ENCODE peak calls at places on chromosome 15, in five cellular contexts. Y is mucosa of descending colon, S is neural progenitor cell, V is GM10248, L is IMR-90. G is an unnamed sample.

GRCh38 chr15:41258706-41259471 is 27.8 kb downstream of the CHP1 start:
- DNase-seq in Y (no peak), S (no peak), V (peak; percentile 52), L (peak; percentile 77), G (peak; percentile 61)

GRCh38 chr15:40999190-40999589 is 45.9 kb downstream of the CHAC1 start:
- DNase-seq in Y (no peak), S (no peak), V (no peak), L (peak; percentile 98), G (peak; percentile 66)

GRCh38 chr15:68706256-68706655 is 114.4 kb downstream of the ANP32A start:
- DNase-seq in Y (no peak), S (no peak), V (no peak), L (no peak), G (no peak)

GRCh38 chr15:70093070-70093469 is 4.6 kb downstream of the TLE3 start:
- DNase-seq in Y (no peak), S (no peak), V (no peak), L (no peak), G (no peak)

GRCh38 chr15:46567968-46568367 is 933.1 kb downstream of the SQOR start:
- DNase-seq in Y (no peak), S (no peak), V (no peak), L (no peak), G (no peak)

GRCh38 chr15:74384566-74385441 is 17.4 kb upstream of the CYP11A1 start:
- DNase-seq in Y (peak; percentile 38), S (no peak), V (peak; percentile 85), L (no peak), G (peak; percentile 51)

GRCh38 chr15:101499863-101500713 is 10.6 kb upstream of the PCSK6 start:
- DNase-seq in Y (peak; percentile 68), S (no peak), V (peak; percentile 30), L (no peak), G (peak; percentile 65)

GRCh38 chr15:77440378-77440999 is 19.8 kb downstream of the HMG20A start:
- DNase-seq in Y (no peak), S (no peak), V (peak; percentile 26), L (peak; percentile 70), G (peak; percentile 26)

GRCh38 chr15:26890451-26890850 is 23.6 kb downstream of the GABRA5 start:
- DNase-seq in Y (no peak), S (no peak), V (no peak), L (no peak), G (no peak)

GRCh38 chr15:47736123-47736786 is 18.9 kb downstream of the SEMA6D start:
- DNase-seq in Y (no peak), S (no peak), V (no peak), L (peak; percentile 41), G (no peak)

GRCh38 chr15:100537326-100537725 is 8.6 kb upstream of the CERS3 start:
- DNase-seq in Y (no peak), S (no peak), V (no peak), L (no peak), G (no peak)

GRCh38 chr15:72338148-72338547 is 18.2 kb upstream of the CELF6 start:
- DNase-seq in Y (no peak), S (no peak), V (no peak), L (no peak), G (no peak)

GRCh38 chr15:69446947-69447346 is 5.7 kb upstream of the RPLP1 start:
- DNase-seq in Y (no peak), S (no peak), V (no peak), L (no peak), G (no peak)

GRCh38 chr15:37056168-37056893 is 44.0 kb downstream of the MEIS2 start:
- DNase-seq in Y (no peak), S (peak; percentile 72), V (no peak), L (no peak), G (peak; percentile 52)

GRCh38 chr15:23565395-23566069 is at the start of gene MKRN3:
- DNase-seq in Y (peak; percentile 46), S (peak; percentile 53), V (no peak), L (peak; percentile 7), G (no peak)

GRCh38 chr15:82132116-82132515 is 86.3 kb upstream of the MEX3B start:
- DNase-seq in Y (no peak), S (no peak), V (no peak), L (peak; percentile 47), G (no peak)

GRCh38 chr15:23912191-23912590 is 225.1 kb upstream of the NDN start:
- DNase-seq in Y (no peak), S (peak; percentile 81), V (no peak), L (no peak), G (no peak)

GRCh38 chr15:36449084-36449661 is 130.3 kb upstream of the CDIN1 start:
- DNase-seq in Y (no peak), S (peak; percentile 83), V (no peak), L (no peak), G (no peak)

GRCh38 chr15:74889882-74890768 is at the start of gene MPI:
- DNase-seq in Y (peak; percentile 90), S (peak; percentile 95), V (peak; percentile 96), L (peak; percentile 68), G (peak; percentile 73)

GRCh38 chr15:57031605-57032004 is 113.2 kb downstream of the TCF12 start:
- DNase-seq in Y (no peak), S (no peak), V (peak; percentile 13), L (peak; percentile 76), G (no peak)

GRCh38 chr15:25711164-25711563 is 152.0 kb downstream of the ATP10A start:
- DNase-seq in Y (no peak), S (no peak), V (no peak), L (no peak), G (no peak)

GRCh38 chr15:90159213-90159612 is 41.9 kb upstream of the SEMA4B start:
- DNase-seq in Y (no peak), S (peak; percentile 62), V (no peak), L (no peak), G (no peak)

GRCh38 chr15:60573936-60574335 is 95.0 kb upstream of the ICE2 start:
- DNase-seq in Y (no peak), S (no peak), V (no peak), L (no peak), G (no peak)

GRCh38 chr15:39555885-39556284 is 25.0 kb upstream of the THBS1 start:
- DNase-seq in Y (no peak), S (no peak), V (no peak), L (peak; percentile 20), G (peak; percentile 42)

GRCh38 chr15:80620141-80620540 is 75.0 kb upstream of the ABHD17C start:
- DNase-seq in Y (no peak), S (no peak), V (no peak), L (no peak), G (no peak)

GRCh38 chr15:62444104-62445027 is 279.3 kb upstream of the C2CD4B start:
- DNase-seq in Y (no peak), S (no peak), V (no peak), L (peak; percentile 98), G (peak; percentile 84)

GRCh38 chr15:37550360-37551024 is 383.9 kb upstream of the TMCO5A start:
- DNase-seq in Y (no peak), S (peak; percentile 34), V (no peak), L (no peak), G (no peak)

GRCh38 chr15:58244546-58244945 is 106.4 kb downstream of the AQP9 start:
- DNase-seq in Y (no peak), S (no peak), V (no peak), L (no peak), G (no peak)

GRCh38 chr15:89783861-89784685 is 7.9 kb downstream of the MESP2 start:
- DNase-seq in Y (peak; percentile 81), S (no peak), V (no peak), L (no peak), G (peak; percentile 29)

GRCh38 chr15:67639591-67639990 is 97.1 kb downstream of the MAP2K5 start:
- DNase-seq in Y (no peak), S (no peak), V (no peak), L (no peak), G (no peak)

GRCh38 chr15:67646847-67647246 is 104.3 kb downstream of the MAP2K5 start:
- DNase-seq in Y (no peak), S (no peak), V (no peak), L (no peak), G (no peak)

DNA sequence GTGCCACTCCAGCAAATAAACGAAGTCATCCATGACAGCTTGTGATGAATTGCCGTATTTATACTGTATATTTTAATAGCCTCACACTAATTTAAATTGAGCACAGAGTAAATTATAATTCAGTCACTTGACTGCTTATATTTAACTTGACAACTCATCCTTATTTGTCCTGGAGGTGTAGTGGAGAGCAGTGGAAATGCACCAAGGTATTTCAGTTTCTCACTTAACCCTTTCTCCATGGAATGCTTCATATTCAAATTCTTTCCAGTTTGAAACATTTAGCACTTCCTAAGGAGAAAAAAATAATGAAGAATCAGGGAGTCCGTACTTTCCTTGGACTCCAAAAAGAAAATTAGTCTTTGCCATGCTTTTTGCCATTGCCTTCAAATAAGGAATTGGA is 99.0 kb downstream of the MAP2K5 start:
- DNase-seq in Y (no peak), S (no peak), V (no peak), L (no peak), G (no peak)
- TF ChIP-seq CTCF in Y (no peak), S (peak; percentile 3), V (no peak), L (no peak), G (no peak)

GRCh38 chr15:71114887-71115566 is at the start of gene THSD4:
- DNase-seq in Y (peak; percentile 85), S (peak; percentile 93), V (peak; percentile 88), L (peak; percentile 72), G (peak; percentile 76)
- TF ChIP-seq CTCF in Y (peak; percentile 97), S (peak; percentile 98), V (peak; percentile 82), L (peak; percentile 85), G (peak; percentile 97)

GRCh38 chr15:79608041-79608440 is 175.9 kb downstream of the MINAR1 start:
- DNase-seq in Y (no peak), S (no peak), V (no peak), L (no peak), G (no peak)
- TF ChIP-seq CTCF in Y (no peak), S (no peak), V (no peak), L (no peak), G (no peak)

DNA sequence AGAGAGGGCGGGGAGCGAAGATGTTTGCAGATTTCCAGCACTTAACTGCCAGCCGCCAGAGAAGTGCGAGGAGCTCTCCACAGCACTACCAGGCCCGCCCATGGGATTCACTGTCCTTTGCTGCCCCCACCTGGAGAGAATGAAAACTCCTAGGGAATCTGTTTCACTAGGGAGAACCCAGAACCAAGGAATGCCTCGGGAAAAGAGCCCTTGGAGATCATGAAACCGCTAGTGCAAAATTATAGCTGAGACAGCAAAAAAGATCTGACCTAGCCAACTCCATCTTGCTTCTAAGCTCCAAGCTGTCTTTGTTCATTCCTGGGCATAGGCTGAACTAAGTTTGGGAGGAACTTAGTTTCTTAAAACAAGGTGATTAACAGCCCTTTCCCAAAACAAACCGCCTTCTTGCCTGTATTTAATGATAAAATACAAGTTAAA is 82.6 kb upstream of the GCNT3 start:
- DNase-seq in Y (peak; percentile 78), S (peak; percentile 91), V (peak; percentile 66), L (peak; percentile 81), G (peak; percentile 92)
- TF ChIP-seq CTCF in Y (peak; percentile 59), S (peak; percentile 85), V (peak; percentile 75), L (peak; percentile 88), G (peak; percentile 88)

GRCh38 chr15:32029862-32030781 is at the start of gene CHRNA7:
- DNase-seq in Y (peak; percentile 80), S (peak; percentile 95), V (peak; percentile 52), L (peak; percentile 3), G (peak; percentile 22)
- TF ChIP-seq CTCF in Y (peak; percentile 27), S (peak; percentile 19), V (no peak), L (peak; percentile 3), G (no peak)

GRCh38 chr15:43225201-43225949 is 4.6 kb upstream of the EPB42 start:
- DNase-seq in Y (no peak), S (peak; percentile 79), V (peak; percentile 79), L (peak; percentile 63), G (peak; percentile 77)
- TF ChIP-seq CTCF in Y (no peak), S (peak; percentile 85), V (peak; percentile 72), L (peak; percentile 75), G (peak; percentile 75)

GRCh38 chr15:83436513-83437158 is 10.5 kb upstream of the SH3GL3 start:
- DNase-seq in Y (no peak), S (peak; percentile 72), V (no peak), L (peak; percentile 52), G (peak; percentile 74)
- TF ChIP-seq CTCF in Y (no peak), S (peak; percentile 73), V (no peak), L (peak; percentile 58), G (peak; percentile 59)